ENCODE peak calls at places on chromosomes 11 and 22, in nine cellular contexts. H, A, V, O, J, E, U, C and R are unnamed samples.

GRCh38 chr22:19974233-19974861 is 32.7 kb upstream of the TXNRD2 start:
- DNase-seq in U (peak; percentile 56), C (peak; percentile 43), V (peak; percentile 44), O (no peak), E (no peak), A (no peak), H (peak; percentile 70), J (no peak), R (peak; percentile 48)

GRCh38 chr22:48167238-48167637 is 1404.8 kb downstream of the TBC1D22A start:
- DNase-seq in O (no peak), C (no peak), U (no peak), V (no peak), E (no peak), J (no peak), A (no peak), H (no peak), R (no peak)

GRCh38 chr22:36595968-36596367 is 67.0 kb upstream of the EIF3D start:
- DNase-seq in C (no peak), E (no peak), V (no peak), O (no peak), U (no peak), H (no peak), A (no peak), J (no peak), R (no peak)

GRCh38 chr11:86483591-86484163 is 109.0 kb downstream of the CCDC81 start:
- DNase-seq in U (no peak), A (peak; percentile 40), H (no peak), E (no peak), C (no peak), J (no peak), O (no peak), V (no peak), R (no peak)

GRCh38 chr22:38831166-38831945 is 12.5 kb downstream of the NPTXR start:
- DNase-seq in H (no peak), J (peak; percentile 61), C (peak; percentile 82), A (no peak), U (peak; percentile 48), E (no peak), O (no peak), V (no peak), R (peak; percentile 70)

GRCh38 chr11:14656536-14657457 is 13.2 kb downstream of the PDE3B start:
- DNase-seq in O (no peak), V (peak; percentile 58), A (no peak), J (no peak), C (no peak), U (no peak), H (no peak), E (no peak), R (no peak)

GRCh38 chr11:46659908-46660307 is 40.5 kb downstream of the ARHGAP1 start:
- DNase-seq in V (no peak), U (peak; percentile 82), A (peak; percentile 45), E (no peak), O (no peak), J (no peak), H (no peak), C (peak; percentile 81), R (peak; percentile 91)

GRCh38 chr11:63660972-63661371 is 10.2 kb downstream of the ATL3 start:
- DNase-seq in O (no peak), E (no peak), H (no peak), J (no peak), C (no peak), U (no peak), V (no peak), A (no peak), R (no peak)

GRCh38 chr22:46148885-46149492 is 1.3 kb upstream of the PPARA start:
- DNase-seq in C (no peak), O (no peak), E (no peak), H (peak; percentile 48), J (no peak), U (no peak), A (no peak), V (no peak), R (no peak)

GRCh38 chr11:125918140-125918840 is 14.0 kb downstream of the DDX25 start:
- DNase-seq in A (no peak), E (no peak), C (no peak), H (no peak), V (no peak), U (no peak), J (no peak), O (no peak), R (peak; percentile 37)

GRCh38 chr11:132564120-132564519 is 968.2 kb downstream of the OPCML start:
- DNase-seq in J (no peak), A (no peak), E (no peak), O (no peak), C (no peak), V (no peak), U (no peak), H (no peak), R (no peak)

GRCh38 chr11:2444301-2445106 is at the start of the genes KCNQ1 and TRPM5:
- DNase-seq in A (peak; percentile 44), U (peak; percentile 7), O (peak; percentile 58), C (no peak), V (peak; percentile 90), H (peak; percentile 88), E (no peak), J (no peak), R (no peak)

GRCh38 chr11:63996512-63996911 is 10.3 kb downstream of the OTUB1 start:
- DNase-seq in C (no peak), E (no peak), H (no peak), A (no peak), V (no peak), J (no peak), O (no peak), U (no peak), R (no peak)

DNA sequence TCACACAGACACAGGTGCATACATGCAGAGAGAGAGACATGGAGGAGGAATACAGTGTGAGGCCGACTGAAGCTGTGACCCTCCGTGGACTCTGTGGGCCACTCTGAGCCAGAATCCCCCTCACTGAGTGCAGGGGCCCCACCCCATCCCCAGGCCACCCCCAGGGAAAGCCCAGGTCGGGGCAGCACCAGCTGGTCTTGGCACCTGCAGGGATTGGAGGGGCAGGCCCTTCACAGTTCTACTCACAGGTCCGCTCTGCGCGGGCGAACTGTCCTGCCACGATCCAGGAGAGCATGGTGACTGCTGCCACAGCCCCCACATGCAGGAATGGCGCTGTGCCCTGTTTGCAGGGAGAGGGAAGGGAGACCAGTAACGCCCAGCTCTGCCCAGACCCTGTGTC is 16.3 kb upstream of the KLHL35 start:
- DNase-seq in O (no peak), E (no peak), J (no peak), U (no peak), C (no peak), H (no peak), A (no peak), V (no peak), R (no peak)
- H3K4me3 ChIP-seq in O (no peak overlapping the region), E (no peak overlapping the region), J (no peak overlapping the region), U (no peak overlapping the region), C (no peak overlapping the region), H (no peak overlapping the region), A (no peak overlapping the region), V (no peak overlapping the region), R (no peak overlapping the region)

DNA sequence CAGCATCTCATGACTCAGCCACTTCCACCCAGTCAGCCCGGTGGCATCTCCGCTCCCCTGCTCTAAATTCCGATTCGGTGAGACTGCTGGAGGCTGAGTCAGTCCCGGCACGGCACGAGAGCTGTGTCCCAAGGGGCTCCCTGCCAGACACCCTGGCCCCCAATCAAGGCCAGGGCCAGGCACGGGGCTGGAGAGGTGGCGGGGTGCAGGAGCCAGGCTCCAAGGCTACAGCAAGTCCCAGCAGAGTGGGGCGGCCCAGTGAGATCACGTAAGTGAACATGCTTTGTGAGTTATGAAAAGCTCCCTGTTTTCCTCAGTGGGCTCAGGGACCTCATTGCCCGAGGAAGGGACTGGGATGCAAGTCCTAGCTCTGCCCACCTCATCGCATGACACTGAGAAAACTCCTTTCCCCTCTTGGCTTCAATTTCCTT is 3.0 kb downstream of the C11orf68 start:
- DNase-seq in H (peak; percentile 67), U (peak; percentile 99), C (peak; percentile 98), J (peak; percentile 93), O (peak; percentile 71), A (peak; percentile 92), E (no peak), V (peak; percentile 58), R (peak; percentile 98)
- H3K4me3 ChIP-seq in H (no peak overlapping the region), U (peak overlapping the region; percentile 96), C (peak overlapping the region; percentile 85), J (no peak overlapping the region), O (peak overlapping the region; percentile 34), A (peak overlapping the region; percentile 100), E (peak overlapping the region; percentile 6), V (no peak overlapping the region), R (peak overlapping the region; percentile 93)

DNA sequence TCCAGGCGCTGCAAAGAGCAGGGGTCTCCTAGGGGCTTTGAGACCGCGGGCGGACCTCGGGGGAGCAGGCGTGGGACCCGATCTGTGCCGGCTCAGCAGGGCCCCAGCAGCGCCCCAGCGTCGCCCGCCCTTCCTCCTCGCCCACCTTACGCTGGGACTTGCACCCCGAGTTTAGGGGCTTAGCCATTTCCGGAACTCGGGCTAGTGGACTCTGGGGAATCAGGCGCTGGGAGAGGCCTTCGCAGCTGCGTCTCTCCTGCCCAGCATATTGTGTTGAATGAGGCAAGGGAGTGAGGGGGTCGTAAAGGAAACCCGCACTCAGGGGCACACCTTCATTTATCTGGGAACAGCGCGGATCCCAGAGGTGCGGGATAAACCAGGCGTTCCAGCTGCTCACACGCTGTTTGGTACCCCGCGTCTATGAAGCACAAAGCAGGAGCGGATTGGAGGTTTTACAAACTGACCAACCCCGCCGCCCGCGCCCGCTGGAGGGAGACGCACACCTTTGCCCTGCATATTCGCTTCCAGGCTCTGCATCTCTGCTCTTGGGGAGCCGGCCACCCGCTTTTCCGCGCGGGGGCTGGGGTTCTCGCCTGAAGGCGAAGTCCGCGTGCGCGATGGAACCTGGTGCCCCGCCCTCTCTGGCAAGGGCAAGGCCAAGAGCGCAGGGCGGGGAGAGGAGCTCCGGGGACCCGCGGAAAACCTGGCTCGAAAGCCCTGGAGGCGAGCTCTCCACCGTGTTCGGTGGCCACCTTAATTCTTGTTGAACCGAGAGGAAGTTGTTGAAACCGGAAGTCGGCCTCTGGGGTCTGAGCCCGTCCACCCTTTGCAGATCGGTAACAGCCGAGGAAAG is 6.7 kb upstream of the ALX4 start:
- DNase-seq in C (no peak), E (no peak), H (no peak), A (no peak), U (no peak), J (no peak), V (peak; percentile 30), O (no peak), R (no peak)
- H3K4me3 ChIP-seq in C (peak overlapping the region; percentile 2), E (peak overlapping the region; percentile 54), H (no peak overlapping the region), A (peak overlapping the region; percentile 66), U (peak overlapping the region; percentile 50), J (no peak overlapping the region), V (no peak overlapping the region), O (peak overlapping the region; percentile 59), R (peak overlapping the region; percentile 40)

DNA sequence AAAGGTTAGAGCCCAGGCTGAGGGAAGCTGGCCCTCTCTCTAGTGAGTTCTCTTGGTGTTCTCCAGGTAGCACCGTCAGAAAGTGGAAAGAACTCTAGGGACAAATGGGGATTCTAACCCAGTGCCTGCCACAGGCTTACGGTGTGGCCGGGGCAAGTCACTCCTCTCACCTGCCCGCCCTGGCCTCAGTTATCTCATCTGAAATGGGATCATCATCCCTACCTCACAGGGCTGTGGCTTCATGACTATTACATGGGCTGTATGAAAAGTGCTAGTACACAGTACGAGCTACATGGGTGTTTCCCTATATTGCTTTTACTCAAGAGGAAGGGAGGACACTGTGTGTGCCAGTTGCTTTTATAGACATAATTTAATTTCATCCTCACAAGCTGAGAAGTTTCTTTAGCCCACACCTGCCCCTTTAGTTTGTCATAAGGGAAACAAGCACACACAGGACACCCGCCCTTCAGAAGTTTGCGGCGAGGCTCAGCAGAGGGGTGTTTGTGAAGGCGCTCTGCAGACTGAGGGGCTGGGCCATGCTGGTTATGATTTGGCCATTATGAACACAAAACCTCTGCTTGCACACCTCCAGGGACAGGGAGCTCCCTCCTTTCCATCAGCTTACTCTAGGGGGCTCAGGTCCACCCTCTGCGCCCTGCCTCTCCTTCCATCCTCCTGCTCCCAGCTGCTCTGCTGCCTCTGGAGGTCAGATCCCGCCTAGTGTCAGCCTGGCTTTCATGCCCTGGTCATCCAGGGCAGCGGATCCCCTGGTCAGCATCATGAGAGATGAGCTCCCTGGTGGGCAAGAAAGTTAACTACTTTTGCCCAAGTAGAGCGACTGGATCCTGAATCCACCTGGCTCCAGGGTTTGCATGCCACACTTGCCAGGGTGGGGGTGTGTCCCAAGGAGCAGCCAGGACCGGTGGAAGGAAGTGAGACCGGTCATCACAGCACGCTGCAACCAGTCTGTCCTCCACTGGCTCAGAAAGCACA is 1.2 kb downstream of the KLHL35 start:
- DNase-seq in H (peak; percentile 45), V (peak; percentile 38), J (no peak), U (no peak), O (no peak), C (no peak), A (peak; percentile 9), E (no peak), R (no peak)
- H3K4me3 ChIP-seq in H (no peak overlapping the region), V (no peak overlapping the region), J (no peak overlapping the region), U (no peak overlapping the region), O (no peak overlapping the region), C (no peak overlapping the region), A (no peak overlapping the region), E (no peak overlapping the region), R (no peak overlapping the region)